ENCODE peak calls at places on chromosome 20, in six cellular contexts. One of them, this sample, is unnamed.

GRCh38 chr20:47540443-47541354 is 39.0 kb downstream of the NCOA3 start:
- DNase-seq in heart right ventricle: no peak
- DNase-seq in Caki2: peak
- DNase-seq in activated effector memory CD4-positive, alpha-beta T cell treated with Interleukin-2 at 50 U/mL for 16 hours: no peak
- DNase-seq in LoVo: peak
- DNase-seq in heart left ventricle: no peak
- DNase-seq in this sample: no peak

GRCh38 chr20:50834599-50835005 is 39.7 kb downstream of the BCAS4 start:
- DNase-seq in activated effector memory CD4-positive, alpha-beta T cell treated with Interleukin-2 at 50 U/mL for 16 hours: no peak
- DNase-seq in heart left ventricle: no peak
- DNase-seq in LoVo: peak
- DNase-seq in Caki2: peak
- DNase-seq in heart right ventricle: no peak
- DNase-seq in this sample: no peak

GRCh38 chr20:1171461-1172093 is 13.2 kb downstream of the TMEM74B start:
- DNase-seq in Caki2: peak
- DNase-seq in activated effector memory CD4-positive, alpha-beta T cell treated with Interleukin-2 at 50 U/mL for 16 hours: no peak
- DNase-seq in heart left ventricle: no peak
- DNase-seq in heart right ventricle: no peak
- DNase-seq in LoVo: no peak
- DNase-seq in this sample: no peak

GRCh38 chr20:24682496-24683090 is 213.2 kb downstream of the SYNDIG1 start:
- DNase-seq in heart left ventricle: no peak
- DNase-seq in Caki2: no peak
- DNase-seq in heart right ventricle: no peak
- DNase-seq in activated effector memory CD4-positive, alpha-beta T cell treated with Interleukin-2 at 50 U/mL for 16 hours: no peak
- DNase-seq in LoVo: no peak
- DNase-seq in this sample: peak

GRCh38 chr20:60057866-60058807 is 99.9 kb downstream of the CDH26 start:
- DNase-seq in LoVo: no peak
- DNase-seq in heart right ventricle: peak
- DNase-seq in heart left ventricle: peak
- DNase-seq in activated effector memory CD4-positive, alpha-beta T cell treated with Interleukin-2 at 50 U/mL for 16 hours: peak
- DNase-seq in Caki2: no peak
- DNase-seq in this sample: peak

GRCh38 chr20:64053841-64054661 is 4.6 kb upstream of the SOX18 start:
- DNase-seq in activated effector memory CD4-positive, alpha-beta T cell treated with Interleukin-2 at 50 U/mL for 16 hours: no peak
- DNase-seq in heart right ventricle: peak
- DNase-seq in Caki2: peak
- DNase-seq in heart left ventricle: peak
- DNase-seq in LoVo: no peak
- DNase-seq in this sample: no peak

GRCh38 chr20:3667434-3668037 is 4.3 kb upstream of the GFRA4 start:
- DNase-seq in heart left ventricle: no peak
- DNase-seq in LoVo: no peak
- DNase-seq in Caki2: no peak
- DNase-seq in activated effector memory CD4-positive, alpha-beta T cell treated with Interleukin-2 at 50 U/mL for 16 hours: no peak
- DNase-seq in heart right ventricle: no peak
- DNase-seq in this sample: peak

GRCh38 chr20:56628015-56628872 is 862 bp upstream of the TFAP2C start:
- DNase-seq in activated effector memory CD4-positive, alpha-beta T cell treated with Interleukin-2 at 50 U/mL for 16 hours: no peak
- DNase-seq in heart right ventricle: no peak
- DNase-seq in heart left ventricle: no peak
- DNase-seq in Caki2: no peak
- DNase-seq in LoVo: no peak
- DNase-seq in this sample: no peak

GRCh38 chr20:50042370-50043313 is 59.9 kb downstream of the SNAI1 start:
- DNase-seq in heart right ventricle: no peak
- DNase-seq in activated effector memory CD4-positive, alpha-beta T cell treated with Interleukin-2 at 50 U/mL for 16 hours: no peak
- DNase-seq in heart left ventricle: no peak
- DNase-seq in Caki2: no peak
- DNase-seq in LoVo: no peak
- DNase-seq in this sample: no peak

GRCh38 chr20:46833360-46833759 is 61.3 kb upstream of the EYA2 start:
- DNase-seq in LoVo: no peak
- DNase-seq in activated effector memory CD4-positive, alpha-beta T cell treated with Interleukin-2 at 50 U/mL for 16 hours: no peak
- DNase-seq in heart left ventricle: no peak
- DNase-seq in Caki2: no peak
- DNase-seq in heart right ventricle: no peak
- DNase-seq in this sample: no peak

GRCh38 chr20:36646678-36647077 is 682 bp upstream of the SLA2 start:
- DNase-seq in heart right ventricle: no peak
- DNase-seq in activated effector memory CD4-positive, alpha-beta T cell treated with Interleukin-2 at 50 U/mL for 16 hours: no peak
- DNase-seq in heart left ventricle: no peak
- DNase-seq in Caki2: no peak
- DNase-seq in LoVo: no peak
- DNase-seq in this sample: no peak

This sample was measured in aorta.